ENCODE peak calls at places on chromosomes 2 and 18, in eight cellular contexts. One of them, this sample, is unnamed.
A peak's percentile ranks its signal among the peaks of the same experiment; 100 is the strongest.

GRCh38 chr2:146820672-146821071 is 1024.2 kb upstream of the ACVR2A start:
- DNase-seq in PC-9: no peak
- DNase-seq in NCI-H774: no peak
- DNase-seq in stimulated activated CD8-positive, alpha-beta memory T cell treated with anti-CD3 and anti-CD28 coated beads, Interleukin-15, amount 100 ng/mL, for 48 hours: no peak
- DNase-seq in Right ventricle myocardium superior: no peak
- DNase-seq in HFFc6: no peak
- DNase-seq in left kidney: no peak
- DNase-seq in mucosa of descending colon: no peak
- DNase-seq in this sample: no peak

GRCh38 chr2:118696786-118697465 is 150.5 kb downstream of the EN1 start:
- DNase-seq in mucosa of descending colon: no peak
- DNase-seq in left kidney: no peak
- DNase-seq in NCI-H774: no peak
- DNase-seq in Right ventricle myocardium superior: no peak
- DNase-seq in PC-9: no peak
- DNase-seq in stimulated activated CD8-positive, alpha-beta memory T cell treated with anti-CD3 and anti-CD28 coated beads, Interleukin-15, amount 100 ng/mL, for 48 hours: no peak
- DNase-seq in HFFc6: no peak
- DNase-seq in this sample: no peak

GRCh38 chr2:187900023-187900422 is 345.8 kb upstream of the TFPI start:
- DNase-seq in Right ventricle myocardium superior: no peak
- DNase-seq in PC-9: no peak
- DNase-seq in NCI-H774: no peak
- DNase-seq in mucosa of descending colon: no peak
- DNase-seq in HFFc6: peak; percentile 30
- DNase-seq in stimulated activated CD8-positive, alpha-beta memory T cell treated with anti-CD3 and anti-CD28 coated beads, Interleukin-15, amount 100 ng/mL, for 48 hours: no peak
- DNase-seq in left kidney: no peak
- DNase-seq in this sample: no peak

GRCh38 chr2:190935054-190935453 is 54.4 kb downstream of the GLS start:
- DNase-seq in PC-9: no peak
- DNase-seq in mucosa of descending colon: no peak
- DNase-seq in left kidney: no peak
- DNase-seq in Right ventricle myocardium superior: no peak
- DNase-seq in NCI-H774: no peak
- DNase-seq in stimulated activated CD8-positive, alpha-beta memory T cell treated with anti-CD3 and anti-CD28 coated beads, Interleukin-15, amount 100 ng/mL, for 48 hours: no peak
- DNase-seq in HFFc6: no peak
- DNase-seq in this sample: no peak

GRCh38 chr2:13015941-13016340 is 299.2 kb downstream of the TRIB2 start:
- DNase-seq in left kidney: no peak
- DNase-seq in Right ventricle myocardium superior: no peak
- DNase-seq in mucosa of descending colon: no peak
- DNase-seq in PC-9: no peak
- DNase-seq in HFFc6: no peak
- DNase-seq in stimulated activated CD8-positive, alpha-beta memory T cell treated with anti-CD3 and anti-CD28 coated beads, Interleukin-15, amount 100 ng/mL, for 48 hours: no peak
- DNase-seq in NCI-H774: no peak
- DNase-seq in this sample: no peak

GRCh38 chr2:173354073-173354600 is 535 bp upstream of the CDCA7 start:
- DNase-seq in Right ventricle myocardium superior: no peak
- DNase-seq in mucosa of descending colon: no peak
- DNase-seq in NCI-H774: peak; percentile 65
- DNase-seq in left kidney: peak; percentile 84
- DNase-seq in HFFc6: no peak
- DNase-seq in stimulated activated CD8-positive, alpha-beta memory T cell treated with anti-CD3 and anti-CD28 coated beads, Interleukin-15, amount 100 ng/mL, for 48 hours: peak; percentile 38
- DNase-seq in PC-9: no peak
- DNase-seq in this sample: no peak

GRCh38 chr18:6963452-6964097 is 154.0 kb downstream of the LAMA1 start:
- DNase-seq in NCI-H774: no peak
- DNase-seq in Right ventricle myocardium superior: no peak
- DNase-seq in mucosa of descending colon: no peak
- DNase-seq in stimulated activated CD8-positive, alpha-beta memory T cell treated with anti-CD3 and anti-CD28 coated beads, Interleukin-15, amount 100 ng/mL, for 48 hours: no peak
- DNase-seq in PC-9: no peak
- DNase-seq in HFFc6: no peak
- DNase-seq in left kidney: no peak
- DNase-seq in this sample: no peak

GRCh38 chr2:100352511-100352910 is 30.2 kb upstream of the LONRF2 start:
- DNase-seq in HFFc6: no peak
- DNase-seq in NCI-H774: no peak
- DNase-seq in stimulated activated CD8-positive, alpha-beta memory T cell treated with anti-CD3 and anti-CD28 coated beads, Interleukin-15, amount 100 ng/mL, for 48 hours: no peak
- DNase-seq in Right ventricle myocardium superior: no peak
- DNase-seq in left kidney: peak; percentile 42
- DNase-seq in PC-9: no peak
- DNase-seq in mucosa of descending colon: no peak
- DNase-seq in this sample: no peak

GRCh38 chr18:49858309-49859005 is 45.1 kb upstream of the ACAA2 start:
- DNase-seq in mucosa of descending colon: peak; percentile 77
- DNase-seq in NCI-H774: peak; percentile 34
- DNase-seq in stimulated activated CD8-positive, alpha-beta memory T cell treated with anti-CD3 and anti-CD28 coated beads, Interleukin-15, amount 100 ng/mL, for 48 hours: peak; percentile 14
- DNase-seq in HFFc6: peak; percentile 46
- DNase-seq in PC-9: peak; percentile 66
- DNase-seq in Right ventricle myocardium superior: peak; percentile 58
- DNase-seq in left kidney: peak; percentile 91
- DNase-seq in this sample: peak; percentile 68

GRCh38 chr18:22998336-22998735 is 65.2 kb downstream of the RBBP8 start:
- DNase-seq in PC-9: no peak
- DNase-seq in stimulated activated CD8-positive, alpha-beta memory T cell treated with anti-CD3 and anti-CD28 coated beads, Interleukin-15, amount 100 ng/mL, for 48 hours: no peak
- DNase-seq in Right ventricle myocardium superior: no peak
- DNase-seq in left kidney: no peak
- DNase-seq in mucosa of descending colon: no peak
- DNase-seq in HFFc6: no peak
- DNase-seq in NCI-H774: no peak
- DNase-seq in this sample: no peak

GRCh38 chr2:168920504-168921157 is 19.5 kb downstream of the G6PC2 start:
- DNase-seq in HFFc6: peak; percentile 45
- DNase-seq in Right ventricle myocardium superior: no peak
- DNase-seq in NCI-H774: peak; percentile 38
- DNase-seq in stimulated activated CD8-positive, alpha-beta memory T cell treated with anti-CD3 and anti-CD28 coated beads, Interleukin-15, amount 100 ng/mL, for 48 hours: no peak
- DNase-seq in left kidney: peak; percentile 46
- DNase-seq in PC-9: no peak
- DNase-seq in mucosa of descending colon: peak; percentile 40
- DNase-seq in this sample: peak; percentile 13

This sample was measured in HCT116.